ENCODE peak calls at places on chromosome 12, in nine cellular contexts. G is stimulated activated CD8-positive, alpha-beta memory T cell treated with anti-CD3 and anti-CD28 coated beads, Interleukin-2, amount 100 ng/mL, for 1 hour; S is AG09319; Y is lower lobe of right lung; V is GM20000; O is GOT3; M is NCI-H2029 treated with DMSO at 0.1 percent for 48 hours; K is activated gamma-delta T cell treated with anti-CD3 and anti-CD28 coated beads, Interleukin-2, amount 50 U/mL, for 16 hours; B is AG04450. R is an unnamed sample.

GRCh38 chr12:31620311-31620710 is 29.4 kb upstream of the DENND5B start:
- DNase-seq in G (no peak), S (no peak), Y (no peak), V (no peak), O (no peak), M (no peak), K (no peak), B (no peak), R (no peak)

GRCh38 chr12:100339071-100339470 is 17.8 kb upstream of the SLC17A8 start:
- DNase-seq in G (no peak), S (no peak), Y (no peak), V (no peak), O (no peak), M (no peak), K (no peak), B (no peak), R (no peak)

GRCh38 chr12:13725049-13725448 is 256.4 kb downstream of the GRIN2B start:
- DNase-seq in G (no peak), S (no peak), Y (no peak), V (no peak), O (no peak), M (no peak), K (no peak), B (no peak), R (no peak)

GRCh38 chr12:64998327-64999156 is 122.6 kb downstream of the WIF1 start:
- DNase-seq in G (no peak), S (no peak), Y (no peak), V (no peak), O (no peak), M (no peak), K (no peak), B (no peak), R (no peak)

GRCh38 chr12:67999244-67999643 is 10.0 kb downstream of the IFNG-AS1 start:
- DNase-seq in G (no peak), S (no peak), Y (no peak), V (no peak), O (no peak), M (no peak), K (no peak), B (no peak), R (no peak)

GRCh38 chr12:72207756-72208155 is 64.4 kb upstream of the TRHDE start:
- DNase-seq in G (no peak), S (no peak), Y (no peak), V (no peak), O (no peak), M (no peak), K (no peak), B (no peak), R (no peak)

GRCh38 chr12:47729233-47729632 is 3.9 kb upstream of the ENDOU start:
- DNase-seq in G (no peak), S (no peak), Y (no peak), V (no peak), O (no peak), M (no peak), K (no peak), B (no peak), R (no peak)

GRCh38 chr12:53048780-53049401 is 974 bp upstream of the TNS2 start:
- DNase-seq in G (no peak), S (no peak), Y (no peak), V (no peak), O (no peak), M (no peak), K (no peak), B (no peak), R (peak)

GRCh38 chr12:57111046-57111698 is at the start of gene STAT6:
- DNase-seq in G (peak), S (peak), Y (peak), V (peak), O (no peak), M (peak), K (peak), B (no peak), R (peak)

GRCh38 chr12:25550186-25550585 is 2.9 kb downstream of the LMNTD1 start:
- DNase-seq in G (no peak), S (no peak), Y (no peak), V (no peak), O (no peak), M (no peak), K (no peak), B (no peak), R (no peak)

GRCh38 chr12:27534765-27535161 is 10.8 kb downstream of the PPFIBP1 start:
- DNase-seq in G (no peak), S (no peak), Y (no peak), V (no peak), O (no peak), M (no peak), K (no peak), B (no peak), R (no peak)

GRCh38 chr12:15627995-15628945 is 160.9 kb downstream of the EPS8 start:
- DNase-seq in G (no peak), S (no peak), Y (no peak), V (no peak), O (no peak), M (no peak), K (no peak), B (no peak), R (no peak)

GRCh38 chr12:120125792-120126634 is 9.5 kb upstream of the RAB35 start:
- DNase-seq in G (no peak), S (no peak), Y (no peak), V (no peak), O (no peak), M (no peak), K (no peak), B (no peak), R (no peak)

GRCh38 chr12:98896938-98897337 is 251.8 kb downstream of the APAF1 start:
- DNase-seq in G (no peak), S (no peak), Y (no peak), V (no peak), O (no peak), M (no peak), K (no peak), B (no peak), R (no peak)

GRCh38 chr12:16482726-16483125 is 123.2 kb downstream of the LMO3 start:
- DNase-seq in G (no peak), S (no peak), Y (no peak), V (no peak), O (no peak), M (no peak), K (no peak), B (no peak), R (no peak)

GRCh38 chr12:46676396-46676795 is 149.4 kb downstream of the SLC38A4 start:
- DNase-seq in G (no peak), S (no peak), Y (no peak), V (no peak), O (no peak), M (no peak), K (no peak), B (no peak), R (no peak)

GRCh38 chr12:79692249-79692619 is 1.5 kb upstream of the PAWR start:
- DNase-seq in G (no peak), S (no peak), Y (no peak), V (no peak), O (no peak), M (no peak), K (no peak), B (no peak), R (no peak)

GRCh38 chr12:120467439-120467838 is 2.1 kb downstream of the SRSF9 start:
- DNase-seq in G (no peak), S (no peak), Y (no peak), V (no peak), O (no peak), M (no peak), K (no peak), B (no peak), R (no peak)

GRCh38 chr12:31518680-31519227 is 72.2 kb downstream of the DENND5B start:
- DNase-seq in G (no peak), S (peak), Y (no peak), V (no peak), O (peak), M (no peak), K (no peak), B (peak), R (no peak)

GRCh38 chr12:70908978-70909377 is 11.6 kb downstream of the PTPRR start:
- DNase-seq in G (no peak), S (no peak), Y (no peak), V (no peak), O (no peak), M (no peak), K (no peak), B (no peak), R (no peak)

R was measured in K562.